ENCODE peak calls at places on chromosomes 7 and 10, in eight cellular contexts. C, I, X, K, M, O, A and F are unnamed samples.

GRCh38 chr7:104951546-104951945 is 62.5 kb upstream of the KMT2E start:
- ATAC-seq in A (no peak), X (no peak), M (peak; percentile 25), C (no peak), I (no peak), K (peak; percentile 35), O (no peak), F (peak; percentile 63)

GRCh38 chr10:23106508-23106907 is 11.1 kb downstream of the MSRB2 start:
- ATAC-seq in X (no peak), C (no peak), K (no peak), M (no peak), A (no peak), O (no peak), I (no peak), F (no peak)

GRCh38 chr10:133454204-133454893 is 604 bp downstream of the SCART1 start:
- ATAC-seq in I (no peak), K (no peak), M (no peak), O (no peak), X (no peak), C (no peak), A (no peak), F (no peak)

GRCh38 chr7:55132550-55132889 is 113.7 kb downstream of the EGFR start:
- ATAC-seq in K (no peak), O (no peak), I (peak; percentile 53), C (no peak), M (no peak), X (no peak), A (no peak), F (no peak)

GRCh38 chr7:82015751-82016150 is 245.9 kb upstream of the HGF start:
- ATAC-seq in C (no peak), O (no peak), K (no peak), I (no peak), X (no peak), M (no peak), A (no peak), F (no peak)

GRCh38 chr10:22271786-22272185 is 44.4 kb upstream of the COMMD3 start:
- ATAC-seq in O (no peak), K (no peak), M (no peak), A (no peak), C (no peak), X (no peak), I (no peak), F (no peak)

GRCh38 chr7:151008143-151008510 is 16.2 kb downstream of the ATG9B start:
- ATAC-seq in I (no peak), M (no peak), O (no peak), A (peak; percentile 75), K (no peak), C (peak; percentile 13), X (no peak), F (no peak)

GRCh38 chr7:132482866-132483265 is 93.4 kb downstream of the PLXNA4 start:
- ATAC-seq in X (no peak), K (no peak), C (no peak), M (no peak), O (no peak), I (no peak), A (no peak), F (no peak)

GRCh38 chr7:159269745-159270144 is 125.1 kb upstream of the VIPR2 start:
- ATAC-seq in O (no peak), C (no peak), A (no peak), X (no peak), K (no peak), M (no peak), I (no peak), F (no peak)

GRCh38 chr10:21715531-21716195 is 181.6 kb downstream of the MLLT10 start:
- ATAC-seq in C (no peak), I (peak; percentile 76), O (no peak), X (no peak), K (no peak), M (no peak), A (no peak), F (no peak)

GRCh38 chr10:132239126-132240031 is 52.6 kb downstream of the DPYSL4 start:
- ATAC-seq in O (peak; percentile 30), A (peak; percentile 59), K (no peak), X (no peak), I (no peak), M (no peak), C (peak; percentile 55), F (no peak)

GRCh38 chr10:63671317-63671937 is 150.2 kb downstream of the REEP3 start:
- ATAC-seq in K (no peak), O (no peak), M (no peak), X (no peak), C (no peak), A (peak; percentile 54), I (no peak), F (no peak)

GRCh38 chr7:101179117-101179779 is 845 bp downstream of the NAT16 start:
- ATAC-seq in A (no peak), X (no peak), K (no peak), I (no peak), C (no peak), M (no peak), O (no peak), F (no peak)

GRCh38 chr10:70656489-70656888 is 15.8 kb upstream of the ADAMTS14 start:
- ATAC-seq in I (peak; percentile 97), A (peak; percentile 48), X (peak; percentile 64), C (peak; percentile 52), O (no peak), M (peak; percentile 88), K (peak; percentile 96), F (no peak)

GRCh38 chr10:62306663-62307062 is 38.0 kb upstream of the RTKN2 start:
- ATAC-seq in C (no peak), O (peak; percentile 35), M (no peak), X (no peak), I (no peak), K (no peak), A (no peak), F (no peak)

GRCh38 chr10:129922598-129923123 is 41.4 kb downstream of the EBF3 start:
- ATAC-seq in K (no peak), X (no peak), O (no peak), C (no peak), A (no peak), I (no peak), M (no peak), F (no peak)

GRCh38 chr10:58486821-58487220 is 25.9 kb upstream of the BICC1 start:
- ATAC-seq in I (no peak), M (no peak), O (no peak), X (no peak), A (peak; percentile 37), C (no peak), K (no peak), F (no peak)

DNA sequence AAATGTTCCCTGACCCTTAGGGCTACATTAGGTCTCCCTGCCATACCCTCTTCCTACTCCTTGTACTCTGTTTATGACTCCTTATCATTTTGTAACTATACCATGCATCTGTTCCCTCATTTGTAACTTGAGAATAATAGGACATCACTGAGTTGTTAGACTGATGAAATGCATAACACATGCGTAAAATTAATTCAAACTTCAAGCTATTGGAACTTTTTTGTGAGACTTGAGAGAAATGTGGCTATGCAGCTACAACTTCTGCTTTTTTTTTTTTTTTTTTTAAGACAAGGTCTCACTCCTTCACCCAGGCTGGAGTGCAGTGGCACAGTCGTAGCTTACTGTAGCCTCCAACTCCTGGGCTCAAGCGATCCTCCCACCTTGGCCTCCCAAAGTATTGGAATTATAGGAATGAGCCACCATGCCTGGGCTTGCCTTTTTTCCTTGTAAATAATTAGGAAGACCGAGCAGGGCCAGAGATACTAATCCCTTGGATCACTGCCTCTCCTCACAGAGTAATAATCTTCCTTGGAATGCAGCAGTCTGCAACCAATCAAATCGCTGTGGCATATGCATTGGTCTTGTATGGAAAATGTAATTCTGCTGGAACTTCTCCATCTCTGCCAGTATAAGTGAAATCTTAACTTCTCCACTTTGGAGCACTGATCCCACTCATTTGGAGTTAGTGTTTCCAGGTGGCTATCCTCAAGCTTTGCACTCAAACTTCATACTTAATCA is 2.0 kb upstream of the PANK1 start:
- ATAC-seq in X (no peak), A (no peak), K (no peak), O (no peak), I (no peak), M (no peak), C (no peak), F (no peak)
- H3K4me3 ChIP-seq in X (no peak overlapping the region), A (no peak overlapping the region), K (no peak overlapping the region), O (no peak overlapping the region), I (no peak overlapping the region), M (no peak overlapping the region), C (no peak overlapping the region), F (no peak overlapping the region)

GRCh38 chr7:106282852-106283251 is 1.9 kb downstream of the NAMPT start:
- ATAC-seq in X (no peak), C (no peak), K (no peak), O (no peak), A (no peak), M (no peak), I (no peak), F (no peak)
- H3K27ac ChIP-seq in X (peak overlapping the region; percentile 98), C (peak overlapping the region; percentile 97), K (peak overlapping the region; percentile 83), O (no peak overlapping the region), A (no peak overlapping the region), M (peak overlapping the region; percentile 96), I (no peak overlapping the region), F (peak overlapping the region; percentile 9)

DNA sequence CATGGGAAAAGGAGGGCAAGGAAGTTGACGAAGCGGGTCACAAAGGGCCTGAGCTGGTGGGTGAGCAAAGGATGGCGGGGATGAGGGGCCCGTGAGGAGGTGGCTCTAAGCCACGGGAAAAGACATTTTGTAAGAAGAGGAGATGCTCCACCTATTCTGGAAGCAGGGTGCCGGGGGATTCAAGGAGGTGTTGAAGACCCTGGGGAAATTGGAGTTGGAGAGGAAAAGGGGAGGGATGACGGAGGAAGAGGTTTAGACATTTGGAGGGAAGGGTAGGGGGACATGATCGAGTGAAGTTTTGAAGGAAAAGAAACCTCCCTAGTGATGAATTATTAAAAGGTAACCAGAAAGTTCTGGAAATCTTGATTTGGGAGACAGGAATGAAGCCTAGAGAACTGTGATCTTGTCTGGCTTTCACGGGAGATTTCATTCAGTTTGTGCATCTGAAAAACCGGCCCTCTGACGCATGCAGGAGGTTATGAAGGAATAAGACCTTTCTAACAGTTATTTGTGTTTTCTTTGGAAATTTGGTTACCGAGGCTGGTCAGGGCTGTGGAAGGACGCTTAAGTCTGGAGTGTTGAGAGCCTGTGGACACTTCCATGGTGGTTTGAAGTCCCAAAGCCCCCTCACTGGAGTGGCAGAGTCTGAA is 1.4 kb downstream of the SMO start:
- ATAC-seq in K (no peak), C (no peak), A (no peak), M (no peak), X (no peak), O (no peak), I (no peak), F (no peak)
- H3K4me3 ChIP-seq in K (peak overlapping the region; percentile 92), C (peak overlapping the region; percentile 86), A (peak overlapping the region; percentile 74), M (peak overlapping the region; percentile 68), X (no peak overlapping the region), O (peak overlapping the region; percentile 84), I (peak overlapping the region; percentile 89), F (peak overlapping the region; percentile 94)

GRCh38 chr10:112359606-112360307 is 14.2 kb upstream of the ACSL5 start:
- ATAC-seq in O (peak; percentile 67), K (no peak), C (no peak), A (no peak), M (no peak), X (no peak), I (no peak), F (no peak)
- H3K27ac ChIP-seq in O (no peak overlapping the region), K (no peak overlapping the region), C (no peak overlapping the region), A (peak overlapping the region; percentile 89), M (peak overlapping the region; percentile 88), X (peak overlapping the region; percentile 80), I (no peak overlapping the region), F (peak overlapping the region; percentile 62)